ENCODE peak calls at places on chromosomes 16 and 17, in five cellular contexts. O, P, Y, K and D are unnamed samples.

GRCh38 chr17:62126292-62126691 is 61.2 kb upstream of the MED13 start:
- DNase-seq in O (no peak), P (no peak), Y (no peak), K (no peak), D (no peak)

GRCh38 chr17:47836601-47837000 is 4.5 kb downstream of the SCRN2 start:
- DNase-seq in O (no peak), P (no peak), Y (no peak), K (no peak), D (no peak)

GRCh38 chr17:34776454-34776853 is 184.8 kb downstream of the CCT6B start:
- DNase-seq in O (no peak), P (no peak), Y (no peak), K (no peak), D (no peak)

GRCh38 chr17:58279016-58279671 is 1.6 kb downstream of the MPO start:
- DNase-seq in O (no peak), P (no peak), Y (peak; percentile 30), K (no peak), D (no peak)

GRCh38 chr17:55383771-55384679 is 37.6 kb downstream of the MMD start:
- DNase-seq in O (no peak), P (no peak), Y (no peak), K (no peak), D (peak; percentile 10)

GRCh38 chr17:45851464-45851863 is 6.8 kb downstream of the SPPL2C start:
- DNase-seq in O (no peak), P (no peak), Y (no peak), K (no peak), D (no peak)

GRCh38 chr17:41127371-41127770 is 3.4 kb upstream of the KRTAP4-12 start:
- DNase-seq in O (no peak), P (no peak), Y (no peak), K (no peak), D (no peak)

GRCh38 chr16:71659471-71659870 is 33.5 kb downstream of the MARVELD3 start:
- DNase-seq in O (no peak), P (no peak), Y (no peak), K (no peak), D (no peak)

GRCh38 chr17:71338396-71338795 is 782.4 kb upstream of the SOX9 start:
- DNase-seq in O (no peak), P (no peak), Y (peak; percentile 43), K (no peak), D (no peak)

GRCh38 chr17:33389506-33390141 is 96.5 kb upstream of the ASIC2 start:
- DNase-seq in O (no peak), P (peak; percentile 88), Y (no peak), K (no peak), D (no peak)
- H2BK5ac ChIP-seq in O (no peak overlapping the region), P (peak overlapping the region; percentile 44), Y (no peak overlapping the region), K (no peak overlapping the region), D (no peak overlapping the region)

DNA sequence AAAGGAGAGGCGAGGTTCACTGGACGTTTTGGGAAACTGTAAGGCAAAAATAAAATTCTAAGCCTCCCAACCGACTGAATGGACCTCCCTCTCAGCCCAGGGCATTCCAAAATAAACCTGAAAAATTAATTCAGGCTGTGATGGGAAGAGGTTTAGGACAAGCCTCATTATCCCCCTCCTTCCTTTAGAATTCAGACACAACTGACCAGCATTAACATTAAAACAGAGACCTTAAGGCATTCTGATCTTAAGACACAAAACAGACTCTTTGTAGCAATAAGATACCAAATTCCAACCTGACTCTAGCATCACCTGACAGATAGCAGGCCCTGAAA is 298 bp upstream of the LDHD start:
- DNase-seq in O (no peak), P (no peak), Y (no peak), K (no peak), D (no peak)
- H2BK5ac ChIP-seq in O (no peak overlapping the region), P (no peak overlapping the region), Y (no peak overlapping the region), K (no peak overlapping the region), D (peak overlapping the region; percentile 41)

GRCh38 chr16:73872856-73873255 is 423.8 kb upstream of the PSMD7 start:
- DNase-seq in O (no peak), P (no peak), Y (no peak), K (no peak), D (no peak)

GRCh38 chr16:73878616-73879015 is 418.0 kb upstream of the PSMD7 start:
- DNase-seq in O (no peak), P (peak; percentile 74), Y (peak; percentile 76), K (no peak), D (no peak)

GRCh38 chr16:73877148-73877547 is 419.5 kb upstream of the PSMD7 start:
- DNase-seq in O (no peak), P (no peak), Y (no peak), K (no peak), D (no peak)

GRCh38 chr16:73871076-73871475 is 425.5 kb upstream of the PSMD7 start:
- DNase-seq in O (no peak), P (no peak), Y (no peak), K (no peak), D (no peak)

GRCh38 chr16:73873643-73874042 is 423.0 kb upstream of the PSMD7 start:
- DNase-seq in O (no peak), P (no peak), Y (no peak), K (no peak), D (no peak)
- H2BK5ac ChIP-seq in O (no peak overlapping the region), P (no peak overlapping the region), Y (no peak overlapping the region), K (no peak overlapping the region), D (no peak overlapping the region)

DNA sequence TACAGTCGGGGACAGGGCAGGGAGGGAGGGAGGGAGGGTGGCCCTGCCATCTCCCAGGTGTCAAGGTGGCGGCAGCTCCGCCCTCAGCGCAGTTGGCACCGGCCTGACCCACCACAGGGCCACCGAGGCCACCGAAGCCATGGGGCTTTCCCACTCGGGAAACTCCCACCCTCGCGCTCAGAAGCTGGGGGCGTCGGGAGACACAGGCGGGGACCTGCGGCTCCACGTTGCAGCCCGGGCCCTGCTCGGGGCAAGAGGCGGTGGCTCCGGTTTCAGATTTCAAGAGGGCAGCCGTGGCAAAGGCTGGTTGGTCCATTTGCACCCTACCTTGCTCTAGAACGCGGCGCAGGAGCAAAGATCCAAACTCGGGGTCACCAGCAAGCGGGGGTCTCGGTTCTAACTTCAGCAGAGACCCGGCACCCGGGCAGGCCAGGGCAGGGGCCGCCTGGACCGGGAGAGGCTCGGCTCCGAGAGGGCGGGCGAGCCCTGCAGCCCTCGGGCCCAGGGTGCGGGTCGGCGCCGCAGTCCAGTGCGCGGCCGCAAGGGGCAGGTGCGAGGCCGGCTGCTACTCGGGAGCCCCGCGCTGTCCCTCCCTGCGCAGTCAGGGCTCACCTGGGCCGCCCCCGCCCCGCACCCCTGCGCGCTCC is 412 bp downstream of the CYB561 start:
- DNase-seq in O (peak; percentile 91), P (peak; percentile 87), Y (no peak), K (no peak), D (no peak)
- H2BK5ac ChIP-seq in O (no peak overlapping the region), P (peak overlapping the region; percentile 65), Y (no peak overlapping the region), K (no peak overlapping the region), D (no peak overlapping the region)

DNA sequence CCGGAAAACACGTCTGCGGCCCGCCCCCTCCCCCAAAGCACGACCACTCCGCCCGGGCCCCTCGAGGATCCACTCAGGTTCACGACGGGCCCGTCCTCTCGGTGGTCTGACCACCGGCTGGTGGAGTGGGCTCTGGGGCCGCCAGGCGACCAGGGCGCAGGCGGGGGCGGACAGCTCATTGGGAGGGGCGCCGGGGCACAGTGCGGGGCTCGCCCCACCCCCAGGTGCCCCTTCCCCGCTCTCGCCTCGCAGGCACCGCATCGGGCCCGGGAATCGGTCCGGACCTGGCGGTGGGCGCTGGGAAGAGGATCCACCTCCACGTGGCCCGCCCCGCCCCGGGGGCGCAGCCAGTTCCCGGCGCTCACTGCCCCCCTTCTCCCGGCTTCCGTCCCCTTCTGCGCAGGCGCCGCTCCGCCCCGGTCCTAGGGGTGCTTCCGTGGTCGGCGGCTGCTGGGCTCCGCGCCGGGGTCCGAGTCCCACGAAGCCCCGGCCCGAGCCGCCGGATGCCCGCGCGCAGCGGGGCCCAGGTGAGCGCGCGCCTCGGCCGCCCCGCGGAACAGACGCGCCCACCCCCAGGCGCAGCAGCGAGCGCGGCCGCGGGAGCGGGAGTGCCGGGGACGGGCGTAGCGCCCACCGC is at the start of gene MPG:
- DNase-seq in O (peak; percentile 79), P (peak; percentile 76), Y (peak; percentile 72), K (peak; percentile 52), D (peak; percentile 87)
- H2BK5ac ChIP-seq in O (no peak within 1 kb of the TSS), P (peak within 1 kb of the TSS; percentile 63), Y (peak within 1 kb of the TSS; percentile 94), K (peak within 1 kb of the TSS; percentile 85), D (peak within 1 kb of the TSS; percentile 66)

DNA sequence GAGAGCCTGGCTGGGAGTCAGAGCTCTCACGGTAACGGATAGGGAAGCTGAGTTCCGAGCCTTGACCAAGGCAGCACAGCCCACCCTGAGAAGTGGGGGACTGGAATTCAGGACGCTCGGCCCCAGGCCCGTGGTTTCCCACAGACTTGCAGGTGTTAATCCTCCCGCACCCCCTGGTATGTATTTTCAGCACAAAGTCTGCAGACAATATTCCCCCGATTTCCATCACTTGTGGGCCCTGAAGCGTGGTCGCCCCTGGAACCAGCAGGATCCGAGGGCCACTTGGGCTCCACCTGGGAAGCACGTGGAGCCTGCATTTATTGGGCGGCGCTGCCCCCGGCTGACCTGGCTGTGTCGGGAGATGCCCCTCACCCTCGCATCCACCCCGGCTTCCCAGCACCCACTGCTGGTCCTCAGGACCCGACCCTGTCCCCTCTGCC is 60.2 kb downstream of the WSB1 start:
- DNase-seq in O (peak; percentile 55), P (no peak), Y (no peak), K (no peak), D (no peak)
- H2BK5ac ChIP-seq in O (no peak overlapping the region), P (peak overlapping the region; percentile 51), Y (peak overlapping the region; percentile 75), K (no peak overlapping the region), D (peak overlapping the region; percentile 52)

GRCh38 chr17:49260011-49260921 is 29.7 kb upstream of the PHOSPHO1 start:
- DNase-seq in O (peak; percentile 74), P (peak; percentile 92), Y (peak; percentile 82), K (peak; percentile 37), D (peak; percentile 70)
- H2BK5ac ChIP-seq in O (no peak overlapping the region), P (no peak overlapping the region), Y (peak overlapping the region; percentile 31), K (peak overlapping the region; percentile 53), D (no peak overlapping the region)

GRCh38 chr16:67014641-67015315 is 14.2 kb upstream of the CBFB start:
- DNase-seq in O (no peak), P (no peak), Y (no peak), K (no peak), D (no peak)
- H2BK5ac ChIP-seq in O (no peak overlapping the region), P (no peak overlapping the region), Y (no peak overlapping the region), K (no peak overlapping the region), D (no peak overlapping the region)

DNA sequence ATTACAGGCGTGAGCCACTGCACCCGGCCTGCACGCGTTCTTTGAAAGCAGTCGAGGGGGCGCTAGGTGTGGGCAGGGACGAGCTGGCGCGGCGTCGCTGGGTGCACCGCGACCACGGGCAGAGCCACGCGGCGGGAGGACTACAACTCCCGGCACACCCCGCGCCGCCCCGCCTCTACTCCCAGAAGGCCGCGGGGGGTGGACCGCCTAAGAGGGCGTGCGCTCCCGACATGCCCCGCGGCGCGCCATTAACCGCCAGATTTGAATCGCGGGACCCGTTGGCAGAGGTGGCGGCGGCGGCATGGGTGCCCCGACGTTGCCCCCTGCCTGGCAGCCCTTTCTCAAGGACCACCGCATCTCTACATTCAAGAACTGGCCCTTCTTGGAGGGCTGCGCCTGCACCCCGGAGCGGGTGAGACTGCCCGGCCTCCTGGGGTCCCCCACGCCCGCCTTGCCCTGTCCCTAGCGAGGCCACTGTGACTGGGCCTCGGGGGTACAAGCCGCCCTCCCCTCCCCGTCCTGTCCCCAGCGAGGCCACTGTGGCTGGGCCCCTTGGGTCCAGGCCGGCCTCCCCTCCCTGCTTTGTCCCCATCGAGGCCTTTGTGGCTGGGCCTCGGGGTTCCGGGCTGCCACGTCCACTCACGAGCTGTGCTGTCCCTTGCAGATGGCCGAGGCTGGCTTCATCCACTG is at the start of gene BIRC5:
- DNase-seq in O (peak; percentile 93), P (peak; percentile 93), Y (peak; percentile 69), K (peak; percentile 84), D (peak; percentile 49)
- H2BK5ac ChIP-seq in O (no peak within 1 kb of the TSS), P (no peak within 1 kb of the TSS), Y (peak within 1 kb of the TSS; percentile 69), K (peak within 1 kb of the TSS; percentile 85), D (peak within 1 kb of the TSS; percentile 12)